ENCODE peak calls at places on chromosomes 12 and 14, in four cellular contexts. I, R, U and A are unnamed samples.

GRCh38 chr12:90253674-90254181 is 545.1 kb upstream of the ATP2B1 start:
- DNase-seq in U (peak; percentile 33), I (peak; percentile 96), R (peak; percentile 92), A (peak; percentile 61)

GRCh38 chr14:29545714-29546113 is 381.9 kb downstream of the PRKD1 start:
- DNase-seq in I (no peak), U (no peak), R (peak; percentile 25), A (no peak)

GRCh38 chr14:33617154-33617553 is 333.7 kb downstream of the EGLN3 start:
- DNase-seq in I (no peak), U (no peak), R (peak; percentile 28), A (no peak)

GRCh38 chr12:8779281-8779680 is 43.1 kb upstream of the A2ML1 start:
- DNase-seq in I (no peak), R (no peak), U (no peak), A (no peak)

GRCh38 chr14:54451178-54451601 is 10.0 kb upstream of the CNIH1 start:
- DNase-seq in U (no peak), I (no peak), R (no peak), A (no peak)

GRCh38 chr12:76450690-76451089 is 102.5 kb upstream of the BBS10 start:
- DNase-seq in R (peak; percentile 46), U (no peak), I (no peak), A (no peak)

GRCh38 chr12:110256780-110257431 is 24.1 kb upstream of the ATP2A2 start:
- DNase-seq in I (no peak), U (peak; percentile 28), R (no peak), A (peak; percentile 24)

GRCh38 chr12:14263742-14264141 is 101.7 kb upstream of the ATF7IP start:
- DNase-seq in R (no peak), U (no peak), I (no peak), A (no peak)

GRCh38 chr12:80697270-80697887 is 10.1 kb upstream of the MYF6 start:
- DNase-seq in U (no peak), R (no peak), I (no peak), A (no peak)

GRCh38 chr12:75781532-75782046 is 250.0 kb downstream of the PHLDA1 start:
- DNase-seq in U (no peak), R (peak; percentile 81), I (no peak), A (no peak)

GRCh38 chr12:53696285-53696654 is 20.4 kb upstream of the ATP5MC2 start:
- DNase-seq in R (peak; percentile 85), I (peak; percentile 88), U (peak; percentile 86), A (peak; percentile 88)

GRCh38 chr12:54341901-54342300 is 17.0 kb downstream of the COPZ1 start:
- DNase-seq in I (no peak), U (no peak), R (peak; percentile 67), A (no peak)

GRCh38 chr12:122185079-122185478 is 2.2 kb downstream of the LRRC43 start:
- DNase-seq in I (no peak), U (no peak), R (no peak), A (no peak)

GRCh38 chr12:30420561-30420960 is 275.1 kb downstream of the IPO8 start:
- DNase-seq in R (peak; percentile 1), I (no peak), U (no peak), A (no peak)

GRCh38 chr14:94940263-94940993 is 170.5 kb upstream of the GSC start:
- DNase-seq in R (no peak), I (no peak), U (no peak), A (no peak)

GRCh38 chr12:17215754-17216153 is 609.8 kb upstream of the LMO3 start:
- DNase-seq in R (no peak), I (no peak), U (no peak), A (no peak)

GRCh38 chr14:24630087-24630871 is 3.7 kb downstream of the GZMB start:
- DNase-seq in U (no peak), R (no peak), I (no peak), A (no peak)

GRCh38 chr12:79415754-79416435 is 274.9 kb downstream of the PAWR start:
- DNase-seq in R (peak; percentile 77), U (peak; percentile 34), I (no peak), A (peak; percentile 74)

GRCh38 chr12:49537231-49537708 is 1.6 kb upstream of the KCNH3 start:
- DNase-seq in I (peak; percentile 53), R (no peak), U (peak; percentile 22), A (no peak)
- H3K4me3 ChIP-seq in I (peak overlapping the region; percentile 62), R (peak overlapping the region; percentile 15), U (peak overlapping the region; percentile 76), A (peak overlapping the region; percentile 46)

GRCh38 chr14:27190286-27190685 is 592.5 kb upstream of the NOVA1 start:
- DNase-seq in R (no peak), U (no peak), I (no peak), A (no peak)

GRCh38 chr14:27184371-27184901 is 586.6 kb upstream of the NOVA1 start:
- DNase-seq in R (no peak), U (no peak), I (no peak), A (no peak)

GRCh38 chr14:27181304-27181703 is 583.5 kb upstream of the NOVA1 start:
- DNase-seq in R (no peak), I (no peak), U (no peak), A (no peak)

DNA sequence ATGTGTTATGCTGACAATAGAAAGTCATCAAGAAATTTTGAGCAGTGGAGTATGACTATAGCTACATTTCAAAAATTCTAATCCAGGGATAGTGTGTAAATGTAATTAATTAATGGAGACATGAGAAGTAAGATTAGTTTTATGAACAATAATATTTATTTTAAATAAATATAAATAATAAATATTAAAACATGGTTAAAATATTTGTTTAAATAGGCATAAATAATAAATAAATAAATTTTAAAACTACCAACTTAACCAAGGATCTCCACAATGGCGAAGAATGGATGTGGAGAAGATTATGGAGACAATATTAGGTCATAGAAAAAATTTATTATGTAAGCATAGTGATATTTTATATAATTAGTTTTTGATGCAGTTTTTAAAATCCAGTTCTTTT is 588.2 kb upstream of the NOVA1 start:
- DNase-seq in I (no peak), U (no peak), R (no peak), A (no peak)
- H3K4me3 ChIP-seq in I (no peak overlapping the region), U (no peak overlapping the region), R (no peak overlapping the region), A (no peak overlapping the region)

GRCh38 chr12:57551637-57552305 is 1.9 kb downstream of the KIF5A start:
- DNase-seq in I (no peak), U (no peak), R (no peak), A (no peak)

GRCh38 chr12:57549909-57550627 is at the start of gene KIF5A:
- DNase-seq in R (no peak), I (peak; percentile 69), U (no peak), A (no peak)

GRCh38 chr12:57549203-57549908 is 488 bp upstream of the KIF5A start:
- DNase-seq in R (no peak), I (no peak), U (no peak), A (no peak)

GRCh38 chr12:57552306-57552651 is 2.4 kb downstream of the KIF5A start:
- DNase-seq in I (no peak), U (no peak), R (no peak), A (no peak)

DNA sequence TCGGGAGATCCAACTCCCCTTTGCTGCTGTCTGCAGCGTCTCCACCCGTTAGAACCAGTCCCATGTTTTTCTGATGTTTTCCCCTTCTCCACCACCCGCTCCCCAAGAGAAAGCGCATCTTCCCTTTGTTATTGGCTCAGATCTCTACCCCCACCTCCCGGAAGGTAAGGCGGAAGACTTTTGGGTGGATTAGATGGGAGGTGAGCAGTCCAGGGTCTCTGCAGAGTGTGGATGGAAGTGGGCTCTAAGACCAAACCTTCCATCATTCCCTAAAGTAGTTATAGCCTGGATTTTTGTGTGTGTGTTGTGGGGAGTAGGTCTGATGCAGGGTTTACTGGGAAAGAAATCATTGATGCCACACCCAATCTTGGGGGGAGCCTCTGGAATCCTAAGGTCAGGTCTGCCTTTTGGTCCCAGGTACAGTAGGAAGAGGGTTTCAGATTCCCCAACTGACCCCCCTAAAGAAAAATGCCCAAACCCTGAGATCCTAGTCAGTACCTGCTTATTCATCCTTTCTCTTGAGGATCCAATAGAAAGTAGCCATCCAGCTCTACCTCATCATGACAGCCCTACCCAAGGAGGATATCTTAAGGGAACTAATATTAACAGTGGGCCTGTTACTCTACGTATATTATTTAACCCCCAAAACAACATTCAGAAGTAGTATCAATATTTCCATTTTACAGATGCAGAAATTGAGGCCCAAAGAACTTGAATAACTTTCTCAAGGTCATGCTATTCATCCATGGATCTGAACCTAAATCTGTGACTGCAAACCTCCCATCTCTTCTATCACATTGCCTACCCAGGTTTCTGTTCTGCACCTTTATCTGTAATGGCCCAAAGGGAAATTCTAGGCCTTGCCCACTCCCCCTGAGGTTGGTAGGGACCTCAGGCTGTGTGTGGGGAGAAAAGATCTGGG is 1.0 kb downstream of the KIF5A start:
- DNase-seq in R (no peak), U (no peak), I (no peak), A (no peak)
- H3K4me3 ChIP-seq in R (no peak overlapping the region), U (no peak overlapping the region), I (peak overlapping the region; percentile 50), A (no peak overlapping the region)

DNA sequence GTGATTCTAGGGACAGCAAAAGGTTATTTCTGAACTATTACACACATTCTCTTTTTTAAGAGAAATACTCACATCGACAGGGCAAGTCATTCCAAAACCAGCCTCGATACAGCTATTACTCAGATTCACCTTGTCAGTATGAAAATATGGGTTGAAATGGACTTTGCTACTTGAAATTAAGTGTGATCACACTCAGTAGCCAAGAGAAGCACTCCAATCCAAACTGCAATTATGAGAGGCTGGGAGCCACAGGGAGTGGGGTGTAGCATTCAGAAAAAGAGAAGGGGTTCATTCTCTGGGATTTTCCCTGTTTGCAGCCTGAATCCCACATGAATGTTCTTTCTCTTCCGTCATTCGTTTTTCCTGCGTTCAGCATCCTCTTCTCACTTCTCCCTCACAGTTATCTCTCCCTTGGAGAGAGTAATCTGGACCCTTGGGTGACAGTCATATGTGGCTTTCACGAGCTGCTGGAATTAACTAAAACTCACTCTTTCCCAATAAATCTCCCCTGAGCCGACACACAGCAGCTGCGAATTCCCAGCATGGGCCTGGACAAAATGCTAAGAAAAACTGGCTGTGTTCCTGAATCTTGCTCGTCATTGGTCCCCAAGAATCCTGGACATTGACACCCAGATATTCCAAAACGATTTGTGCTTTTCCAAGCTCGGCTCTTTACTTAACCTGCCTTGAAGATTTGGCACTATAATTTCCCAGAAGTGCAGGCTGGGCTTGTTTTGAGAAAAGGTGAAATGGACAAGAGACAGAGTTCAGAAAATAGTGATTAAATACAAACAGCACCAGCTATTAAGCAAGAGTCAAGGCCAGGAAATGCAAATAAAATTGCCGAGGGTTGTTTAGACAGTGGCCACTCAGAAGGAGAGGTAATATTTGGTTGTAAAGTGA is 199.5 kb upstream of the PLEKHG7 start:
- DNase-seq in U (no peak), I (no peak), R (no peak), A (no peak)
- H3K4me3 ChIP-seq in U (no peak overlapping the region), I (no peak overlapping the region), R (no peak overlapping the region), A (no peak overlapping the region)

DNA sequence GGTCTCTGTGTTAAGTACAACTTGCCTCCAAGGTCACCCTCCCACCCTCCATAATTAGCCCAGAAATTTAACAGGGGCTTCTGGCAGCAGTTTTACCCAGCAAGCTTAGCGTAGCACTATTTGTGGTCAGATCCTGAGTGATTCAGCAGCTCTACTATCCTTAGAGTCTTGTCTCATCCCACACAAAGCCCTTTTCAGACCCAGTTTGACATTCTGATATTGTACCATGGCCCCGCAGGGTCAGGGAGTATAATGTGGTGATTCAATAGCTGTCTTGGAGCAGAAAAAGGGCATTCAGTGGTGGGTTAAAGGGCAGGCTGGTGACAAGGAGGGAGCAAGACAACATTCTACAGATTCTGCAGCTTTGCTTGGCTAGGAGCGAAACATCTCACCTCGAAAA is 153.8 kb upstream of the DDHD1 start:
- DNase-seq in I (no peak), U (no peak), R (peak; percentile 71), A (no peak)
- H3K4me3 ChIP-seq in I (no peak overlapping the region), U (no peak overlapping the region), R (no peak overlapping the region), A (no peak overlapping the region)

GRCh38 chr14:36518586-36519430 is 1.2 kb downstream of the NKX2-1 start:
- DNase-seq in R (no peak), U (no peak), I (no peak), A (no peak)
- H3K4me3 ChIP-seq in R (no peak overlapping the region), U (peak overlapping the region; percentile 38), I (no peak overlapping the region), A (peak overlapping the region; percentile 3)